ENCODE peak calls at places on chromosomes 5 and 9, in four cellular contexts. R is iPS-NIHi11, O is Right ventricle myocardium superior, N is glomerular endothelial cell. C is an unnamed sample.

GRCh38 chr5:17113174-17113941 is 104.1 kb upstream of the BASP1 start:
- DNase-seq in R (no peak), O (no peak), N (no peak), C (no peak)

GRCh38 chr9:37540634-37541033 is 35.5 kb downstream of the FBXO10 start:
- DNase-seq in R (peak), O (peak), N (no peak), C (peak)

GRCh38 chr5:101393795-101394450 is 490.8 kb upstream of the ST8SIA4 start:
- DNase-seq in R (no peak), O (no peak), N (no peak), C (no peak)

GRCh38 chr9:13113201-13113600 is 166.3 kb downstream of the MPDZ start:
- DNase-seq in R (no peak), O (no peak), N (no peak), C (no peak)

GRCh38 chr5:178941361-178941760 is 363 bp downstream of the ZNF454 start:
- DNase-seq in R (peak), O (peak), N (no peak), C (peak)

GRCh38 chr5:179608131-179608581 is 15.3 kb downstream of the HNRNPH1 start:
- DNase-seq in R (no peak), O (no peak), N (no peak), C (no peak)

GRCh38 chr9:32886021-32886420 is 102.7 kb downstream of the TMEM215 start:
- DNase-seq in R (no peak), O (no peak), N (no peak), C (no peak)

GRCh38 chr9:126343271-126343700 is 16.7 kb downstream of the MVB12B start:
- DNase-seq in R (no peak), O (no peak), N (no peak), C (no peak)

GRCh38 chr5:150674376-150674821 is 13.3 kb downstream of the MYOZ3 start:
- DNase-seq in R (no peak), O (peak), N (no peak), C (peak)

GRCh38 chr9:32581512-32582143 is 8.7 kb upstream of the NDUFB6 start:
- DNase-seq in R (peak), O (no peak), N (peak), C (no peak)

GRCh38 chr9:131273146-131273545 is 3.2 kb downstream of the FAM78A start:
- DNase-seq in R (no peak), O (peak), N (no peak), C (peak)

GRCh38 chr9:37542895-37543294 is 33.3 kb downstream of the FBXO10 start:
- DNase-seq in R (no peak), O (no peak), N (no peak), C (no peak)

GRCh38 chr5:150339165-150339564 is 18.3 kb upstream of the TCOF1 start:
- DNase-seq in R (no peak), O (no peak), N (no peak), C (no peak)

GRCh38 chr9:112784020-112784788 is 33.6 kb downstream of the SNX30 start:
- DNase-seq in R (peak), O (no peak), N (no peak), C (no peak)

GRCh38 chr5:32526815-32527214 is 58.5 kb upstream of the SUB1 start:
- DNase-seq in R (no peak), O (no peak), N (no peak), C (no peak)

GRCh38 chr5:95043234-95043633 is 241.7 kb downstream of the MCTP1 start:
- DNase-seq in R (peak), O (no peak), N (no peak), C (no peak)

GRCh38 chr5:33985447-33985846 is 954 bp upstream of the SLC45A2 start:
- DNase-seq in R (no peak), O (no peak), N (no peak), C (no peak)

GRCh38 chr5:72556351-72557146 is 49.3 kb upstream of the ZNF366 start:
- DNase-seq in R (peak), O (peak), N (no peak), C (peak)

GRCh38 chr9:130196643-130197042 is 24.4 kb downstream of the NCS1 start:
- DNase-seq in R (no peak), O (no peak), N (no peak), C (no peak)

GRCh38 chr5:117379521-117379920 is 804.9 kb upstream of the SEMA6A start:
- DNase-seq in R (no peak), O (no peak), N (no peak), C (no peak)

GRCh38 chr9:21708846-21709245 is 93.6 kb upstream of the MTAP start:
- DNase-seq in R (no peak), O (no peak), N (no peak), C (no peak)

GRCh38 chr9:18910858-18911257 is 122.2 kb downstream of the SAXO1 start:
- DNase-seq in R (no peak), O (no peak), N (no peak), C (no peak)